ENCODE peak calls at places on chromosomes 12 and 14, in four cellular contexts. One of them, this sample, is unnamed.

GRCh38 chr14:102544745-102545460 is 35.3 kb upstream of the ANKRD9 start:
- DNase-seq in K562: no peak
- DNase-seq in H1: peak
- DNase-seq in GM12878: no peak
- DNase-seq in this sample: peak

GRCh38 chr12:106307176-106307575 is 4.6 kb downstream of the TCP11L2 start:
- DNase-seq in K562: no peak
- DNase-seq in H1: no peak
- DNase-seq in GM12878: no peak
- DNase-seq in this sample: no peak

GRCh38 chr12:88638388-88638787 is 58.1 kb upstream of the KITLG start:
- DNase-seq in K562: no peak
- DNase-seq in H1: no peak
- DNase-seq in GM12878: no peak
- DNase-seq in this sample: no peak

GRCh38 chr12:591167-591570 is 72.1 kb downstream of the NINJ2 start:
- DNase-seq in K562: peak
- DNase-seq in H1: no peak
- DNase-seq in GM12878: no peak
- DNase-seq in this sample: no peak

GRCh38 chr12:29676676-29677075 is 107.1 kb downstream of the TMTC1 start:
- DNase-seq in K562: no peak
- DNase-seq in H1: no peak
- DNase-seq in GM12878: no peak
- DNase-seq in this sample: no peak

GRCh38 chr12:124264089-124264795 is 30.7 kb upstream of the RFLNA start:
- DNase-seq in K562: no peak
- DNase-seq in H1: no peak
- DNase-seq in GM12878: no peak
- DNase-seq in this sample: no peak

GRCh38 chr12:23488130-23488529 is 461.3 kb downstream of the SOX5 start:
- DNase-seq in K562: no peak
- DNase-seq in H1: no peak
- DNase-seq in GM12878: no peak
- DNase-seq in this sample: no peak

GRCh38 chr14:34629344-34629656 is 648 bp downstream of the SNX6 start:
- DNase-seq in K562: no peak
- DNase-seq in H1: no peak
- DNase-seq in GM12878: no peak
- DNase-seq in this sample: no peak

GRCh38 chr12:9936597-9936996 is 4.4 kb upstream of the CLEC2A start:
- DNase-seq in K562: no peak
- DNase-seq in H1: no peak
- DNase-seq in GM12878: no peak
- DNase-seq in this sample: no peak

GRCh38 chr12:125284945-125285344 is 219.7 kb downstream of the AACS start:
- DNase-seq in K562: no peak
- DNase-seq in H1: no peak
- DNase-seq in GM12878: no peak
- DNase-seq in this sample: no peak

GRCh38 chr14:52071675-52072074 is 2.8 kb upstream of the NID2 start:
- DNase-seq in K562: no peak
- DNase-seq in H1: no peak
- DNase-seq in GM12878: no peak
- DNase-seq in this sample: no peak

GRCh38 chr12:60148831-60149230 is 553.0 kb downstream of the SLC16A7 start:
- DNase-seq in K562: no peak
- DNase-seq in H1: no peak
- DNase-seq in GM12878: no peak
- DNase-seq in this sample: no peak

GRCh38 chr12:122886851-122887816 is 8.8 kb downstream of the VPS37B start:
- DNase-seq in K562: peak
- DNase-seq in H1: no peak
- DNase-seq in GM12878: peak
- DNase-seq in this sample: no peak

GRCh38 chr12:52949413-52950331 is 754 bp downstream of the KRT18 start:
- DNase-seq in K562: peak
- DNase-seq in H1: peak
- DNase-seq in GM12878: no peak
- DNase-seq in this sample: peak

GRCh38 chr12:122870867-122871664 is 24.9 kb downstream of the VPS37B start:
- DNase-seq in K562: no peak
- DNase-seq in H1: no peak
- DNase-seq in GM12878: no peak
- DNase-seq in this sample: no peak

GRCh38 chr12:128684357-128684756 is 139.4 kb downstream of the SLC15A4 start:
- DNase-seq in K562: no peak
- DNase-seq in H1: no peak
- DNase-seq in GM12878: no peak
- DNase-seq in this sample: no peak

GRCh38 chr12:123085730-123086487 is 65.0 kb downstream of the PITPNM2 start:
- DNase-seq in K562: no peak
- DNase-seq in H1: no peak
- DNase-seq in GM12878: no peak
- DNase-seq in this sample: peak

GRCh38 chr14:103576371-103577024 is 13.7 kb downstream of the COA8 start:
- DNase-seq in K562: no peak
- DNase-seq in H1: no peak
- DNase-seq in GM12878: no peak
- DNase-seq in this sample: no peak

GRCh38 chr12:123122649-123123048 is 28.2 kb downstream of the PITPNM2 start:
- DNase-seq in K562: no peak
- DNase-seq in H1: no peak
- DNase-seq in GM12878: no peak
- DNase-seq in this sample: no peak

GRCh38 chr12:115203661-115204060 is 519.7 kb upstream of the TBX3 start:
- DNase-seq in K562: no peak
- DNase-seq in H1: no peak
- DNase-seq in GM12878: no peak
- DNase-seq in this sample: no peak

GRCh38 chr14:77052281-77053044 is 24.0 kb upstream of the IRF2BPL start:
- DNase-seq in K562: no peak
- DNase-seq in H1: no peak
- DNase-seq in GM12878: no peak
- DNase-seq in this sample: no peak

GRCh38 chr14:30624132-30624423 is 2.0 kb downstream of the SCFD1 start:
- DNase-seq in K562: no peak
- DNase-seq in H1: no peak
- DNase-seq in GM12878: no peak
- DNase-seq in this sample: no peak

GRCh38 chr12:71556881-71557280 is 106.8 kb downstream of the ZFC3H1 start:
- DNase-seq in K562: no peak
- DNase-seq in H1: no peak
- DNase-seq in GM12878: no peak
- DNase-seq in this sample: peak

GRCh38 chr12:25767613-25768012 is 190.9 kb upstream of the RASSF8 start:
- DNase-seq in K562: no peak
- DNase-seq in H1: no peak
- DNase-seq in GM12878: no peak
- DNase-seq in this sample: no peak

GRCh38 chr12:89756100-89756637 is 47.5 kb upstream of the ATP2B1 start:
- DNase-seq in K562: no peak
- DNase-seq in H1: no peak
- DNase-seq in GM12878: no peak
- DNase-seq in this sample: no peak

GRCh38 chr12:123933214-123933613 is 39.4 kb downstream of the CCDC92 start:
- DNase-seq in K562: no peak
- DNase-seq in H1: no peak
- DNase-seq in GM12878: no peak
- DNase-seq in this sample: no peak

GRCh38 chr14:49549881-49550280 is 36.3 kb downstream of the RPS29 start:
- DNase-seq in K562: no peak
- DNase-seq in H1: peak
- DNase-seq in GM12878: no peak
- DNase-seq in this sample: no peak

GRCh38 chr12:1843641-1844005 is 23.3 kb downstream of the LRTM2 start:
- DNase-seq in K562: no peak
- DNase-seq in H1: no peak
- DNase-seq in GM12878: no peak
- DNase-seq in this sample: no peak

GRCh38 chr14:50045039-50045711 is 71.2 kb downstream of the VCPKMT start:
- DNase-seq in K562: no peak
- DNase-seq in H1: no peak
- DNase-seq in GM12878: peak
- DNase-seq in this sample: peak

GRCh38 chr12:117143008-117143532 is 43.9 kb upstream of the TESC start:
- DNase-seq in K562: no peak
- DNase-seq in H1: no peak
- DNase-seq in GM12878: no peak
- DNase-seq in this sample: peak

DNA sequence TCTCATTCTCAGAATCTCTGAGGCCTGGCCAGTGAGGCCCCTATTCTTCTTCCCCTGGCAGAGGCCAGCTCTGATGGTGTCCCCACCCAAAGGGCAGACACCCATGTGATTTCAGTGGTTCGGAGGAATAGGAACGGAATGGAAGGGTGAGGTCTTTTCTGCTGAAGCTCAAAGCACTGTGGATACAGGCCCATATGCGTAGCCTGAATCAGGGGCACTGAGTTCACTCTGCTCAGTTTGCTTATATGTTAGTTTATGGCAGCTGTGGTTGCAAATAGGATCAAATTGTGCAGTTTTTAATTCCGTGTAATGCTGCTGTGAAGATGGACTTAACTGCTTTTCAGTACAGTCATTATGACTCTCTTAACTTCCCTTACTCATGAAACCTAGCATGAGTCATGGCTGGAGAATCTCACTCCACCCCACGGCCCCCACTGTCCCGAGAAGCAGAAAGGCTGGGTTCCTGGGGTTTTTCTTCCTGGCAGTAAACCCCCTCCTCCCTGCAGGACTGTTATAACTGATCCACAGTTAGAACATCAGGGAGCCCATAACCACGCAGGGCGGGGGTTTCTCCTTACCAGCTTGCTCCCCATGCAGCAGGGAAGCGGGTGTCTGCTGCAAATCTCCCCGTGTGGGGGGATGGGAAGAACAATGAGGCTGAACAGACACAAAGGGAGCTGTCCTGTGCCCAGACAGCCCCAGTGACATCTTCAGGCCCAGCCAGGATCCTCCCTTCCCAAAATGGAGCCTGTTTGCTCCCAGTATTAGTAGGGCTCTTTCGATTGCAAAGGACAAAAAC is 122.7 kb downstream of the SLC38A6 start:
- DNase-seq in K562: peak
- DNase-seq in H1: peak
- DNase-seq in GM12878: no peak
- DNase-seq in this sample: peak
- TF ChIP-seq CBX5 in K562: no peak
- TF ChIP-seq CBX5 in H1: no peak
- TF ChIP-seq CBX5 in GM12878: no peak
- TF ChIP-seq CBX5 in this sample: no peak

DNA sequence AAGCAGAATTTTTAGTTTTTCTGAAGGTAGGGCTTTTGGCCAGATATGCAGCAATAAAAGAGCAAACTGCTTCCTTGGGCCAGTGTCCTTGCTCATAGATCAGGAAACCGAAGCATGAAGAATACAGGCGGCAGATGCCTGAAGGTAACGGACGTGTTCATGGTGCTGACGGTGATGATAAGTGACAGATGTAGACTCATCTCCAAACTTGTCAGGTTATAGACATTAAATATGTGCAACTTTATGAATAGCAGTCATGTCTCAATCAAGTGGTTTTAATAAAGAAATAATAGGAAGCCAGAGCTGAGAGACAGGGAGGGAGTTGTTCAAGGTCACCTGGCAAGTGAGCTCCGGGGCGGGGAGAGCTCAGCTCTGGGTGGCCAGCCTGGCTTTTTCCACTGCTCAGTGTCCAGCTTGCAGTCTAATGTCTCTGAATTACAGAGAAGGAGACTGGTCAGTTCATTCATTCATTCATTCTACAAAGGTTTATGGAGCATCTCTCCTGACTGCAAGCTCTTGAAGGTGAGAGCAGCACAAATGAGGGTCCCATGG is 1.0 kb downstream of the SERPINA5 start:
- DNase-seq in K562: no peak
- DNase-seq in H1: no peak
- DNase-seq in GM12878: no peak
- DNase-seq in this sample: no peak
- TF ChIP-seq EP300 in K562: no peak
- TF ChIP-seq EP300 in H1: no peak
- TF ChIP-seq EP300 in GM12878: no peak
- TF ChIP-seq EP300 in this sample: no peak

GRCh38 chr14:65331652-65332051 is 80.9 kb upstream of the FUT8 start:
- DNase-seq in K562: no peak
- DNase-seq in H1: no peak
- DNase-seq in GM12878: no peak
- DNase-seq in this sample: no peak
- H3K4me3 ChIP-seq in K562: no peak
- H3K4me3 ChIP-seq in H1: no peak
- H3K4me3 ChIP-seq in GM12878: no peak
- H3K4me3 ChIP-seq in this sample: no peak

GRCh38 chr14:91997492-91997891 is 42.4 kb downstream of the TRIP11 start:
- DNase-seq in K562: peak
- DNase-seq in H1: no peak
- DNase-seq in GM12878: no peak
- DNase-seq in this sample: no peak

GRCh38 chr14:91996951-91997371 is 42.9 kb downstream of the TRIP11 start:
- DNase-seq in K562: peak
- DNase-seq in H1: no peak
- DNase-seq in GM12878: no peak
- DNase-seq in this sample: peak

GRCh38 chr14:92004062-92004461 is 35.8 kb downstream of the TRIP11 start:
- DNase-seq in K562: no peak
- DNase-seq in H1: no peak
- DNase-seq in GM12878: no peak
- DNase-seq in this sample: no peak

GRCh38 chr14:91998667-91999570 is 40.9 kb downstream of the TRIP11 start:
- DNase-seq in K562: no peak
- DNase-seq in H1: no peak
- DNase-seq in GM12878: no peak
- DNase-seq in this sample: no peak
- TF ChIP-seq CBX5 in K562: no peak
- TF ChIP-seq CBX5 in H1: no peak
- TF ChIP-seq CBX5 in GM12878: no peak
- TF ChIP-seq CBX5 in this sample: no peak

DNA sequence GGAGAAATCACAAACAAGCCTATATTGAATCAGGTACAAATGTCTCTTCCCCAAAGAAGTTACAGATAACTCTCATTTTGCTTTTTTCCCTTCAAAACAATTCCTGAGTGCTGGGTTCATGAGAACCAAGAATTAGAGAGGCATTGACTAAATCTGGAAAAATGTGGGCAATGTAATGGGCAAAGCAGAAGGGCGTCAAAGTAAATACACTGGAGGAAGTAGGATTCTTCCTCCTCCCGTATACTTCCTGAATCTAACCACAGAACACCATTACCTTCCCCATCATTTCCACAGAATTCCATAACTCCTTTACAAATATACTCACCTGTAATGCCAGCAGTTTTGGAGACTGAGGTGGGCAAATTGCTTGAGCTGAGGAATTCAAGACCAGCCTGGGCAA is 3.0 kb upstream of the RBMS2 start:
- DNase-seq in K562: no peak
- DNase-seq in H1: no peak
- DNase-seq in GM12878: no peak
- DNase-seq in this sample: peak
- TF ChIP-seq EP300 in K562: no peak
- TF ChIP-seq EP300 in H1: no peak
- TF ChIP-seq EP300 in GM12878: no peak
- TF ChIP-seq EP300 in this sample: no peak

This sample was measured in HepG2.